ENCODE peak calls at places on chromosome 1, in six cellular contexts. One of them, this sample, is unnamed.

GRCh38 chr1:247054992-247055415 is 23.6 kb downstream of the ZNF670 start:
- DNase-seq in H1: no peak
- DNase-seq in SK-N-SH: no peak
- DNase-seq in HepG2: peak
- DNase-seq in GM12878: no peak
- DNase-seq in K562: no peak
- DNase-seq in this sample: no peak

GRCh38 chr1:17875171-17875881 is 120.2 kb downstream of the ACTL8 start:
- DNase-seq in H1: no peak
- DNase-seq in HepG2: no peak
- DNase-seq in GM12878: no peak
- DNase-seq in SK-N-SH: no peak
- DNase-seq in K562: no peak
- DNase-seq in this sample: no peak

GRCh38 chr1:109307363-109308021 is 681 bp upstream of the MYBPHL start:
- DNase-seq in HepG2: peak
- DNase-seq in H1: no peak
- DNase-seq in SK-N-SH: no peak
- DNase-seq in GM12878: no peak
- DNase-seq in K562: no peak
- DNase-seq in this sample: no peak

GRCh38 chr1:101217148-101217547 is 19.7 kb upstream of the S1PR1 start:
- DNase-seq in SK-N-SH: no peak
- DNase-seq in HepG2: no peak
- DNase-seq in K562: no peak
- DNase-seq in GM12878: no peak
- DNase-seq in H1: no peak
- DNase-seq in this sample: no peak

GRCh38 chr1:13807213-13807612 is 107.2 kb downstream of the PRDM2 start:
- DNase-seq in GM12878: no peak
- DNase-seq in SK-N-SH: peak
- DNase-seq in H1: peak
- DNase-seq in K562: peak
- DNase-seq in HepG2: peak
- DNase-seq in this sample: peak

GRCh38 chr1:56417636-56418035 is 161.7 kb downstream of the PLPP3 start:
- DNase-seq in K562: no peak
- DNase-seq in H1: no peak
- DNase-seq in HepG2: no peak
- DNase-seq in GM12878: no peak
- DNase-seq in SK-N-SH: no peak
- DNase-seq in this sample: no peak

GRCh38 chr1:39167632-39168209 is 36.8 kb upstream of the MACF1 start:
- DNase-seq in GM12878: no peak
- DNase-seq in K562: peak
- DNase-seq in SK-N-SH: no peak
- DNase-seq in H1: no peak
- DNase-seq in HepG2: peak
- DNase-seq in this sample: no peak

GRCh38 chr1:147105909-147106308 is 66.4 kb downstream of the PRKAB2 start:
- DNase-seq in SK-N-SH: no peak
- DNase-seq in GM12878: no peak
- DNase-seq in H1: no peak
- DNase-seq in HepG2: no peak
- DNase-seq in K562: no peak
- DNase-seq in this sample: no peak

GRCh38 chr1:6040444-6040843 is 5.2 kb upstream of the KCNAB2 start:
- DNase-seq in SK-N-SH: no peak
- DNase-seq in K562: no peak
- DNase-seq in GM12878: no peak
- DNase-seq in H1: no peak
- DNase-seq in HepG2: no peak
- DNase-seq in this sample: no peak

GRCh38 chr1:25545767-25546166 is 2.4 kb downstream of the LDLRAP1 start:
- DNase-seq in SK-N-SH: no peak
- DNase-seq in HepG2: no peak
- DNase-seq in K562: no peak
- DNase-seq in H1: no peak
- DNase-seq in GM12878: no peak
- DNase-seq in this sample: no peak

GRCh38 chr1:25543425-25544242 is at the start of gene LDLRAP1:
- DNase-seq in H1: peak
- DNase-seq in HepG2: peak
- DNase-seq in SK-N-SH: peak
- DNase-seq in K562: peak
- DNase-seq in GM12878: no peak
- DNase-seq in this sample: no peak

GRCh38 chr1:25544243-25544764 is 898 bp downstream of the LDLRAP1 start:
- DNase-seq in SK-N-SH: no peak
- DNase-seq in GM12878: no peak
- DNase-seq in H1: no peak
- DNase-seq in K562: no peak
- DNase-seq in HepG2: no peak
- DNase-seq in this sample: no peak

GRCh38 chr1:25546193-25546592 is 2.8 kb downstream of the LDLRAP1 start:
- DNase-seq in H1: no peak
- DNase-seq in K562: no peak
- DNase-seq in GM12878: no peak
- DNase-seq in HepG2: no peak
- DNase-seq in SK-N-SH: no peak
- DNase-seq in this sample: no peak

GRCh38 chr1:25544819-25545218 is 1.4 kb downstream of the LDLRAP1 start:
- DNase-seq in H1: no peak
- DNase-seq in SK-N-SH: peak
- DNase-seq in K562: no peak
- DNase-seq in GM12878: no peak
- DNase-seq in HepG2: no peak
- DNase-seq in this sample: no peak
- H3K9ac ChIP-seq in H1: no peak
- H3K9ac ChIP-seq in SK-N-SH: peak
- H3K9ac ChIP-seq in K562: peak
- H3K9ac ChIP-seq in GM12878: peak
- H3K9ac ChIP-seq in HepG2: peak
- H3K9ac ChIP-seq in this sample: peak

GRCh38 chr1:24111264-24111997 is 504 bp downstream of the MYOM3 start:
- DNase-seq in GM12878: no peak
- DNase-seq in HepG2: no peak
- DNase-seq in K562: no peak
- DNase-seq in SK-N-SH: peak
- DNase-seq in H1: no peak
- DNase-seq in this sample: no peak
- TF ChIP-seq SIN3A in GM12878: no peak
- TF ChIP-seq SIN3A in HepG2: no peak
- TF ChIP-seq SIN3A in K562: no peak
- TF ChIP-seq SIN3A in SK-N-SH: no peak
- TF ChIP-seq SIN3A in H1: no peak
- TF ChIP-seq SIN3A in this sample: no peak

GRCh38 chr1:154361357-154361756 is 36.0 kb downstream of the ATP8B2 start:
- DNase-seq in SK-N-SH: no peak
- DNase-seq in HepG2: no peak
- DNase-seq in H1: no peak
- DNase-seq in GM12878: no peak
- DNase-seq in K562: no peak
- DNase-seq in this sample: no peak
- H3K9ac ChIP-seq in SK-N-SH: no peak
- H3K9ac ChIP-seq in HepG2: no peak
- H3K9ac ChIP-seq in H1: no peak
- H3K9ac ChIP-seq in GM12878: no peak
- H3K9ac ChIP-seq in K562: no peak
- H3K9ac ChIP-seq in this sample: no peak

DNA sequence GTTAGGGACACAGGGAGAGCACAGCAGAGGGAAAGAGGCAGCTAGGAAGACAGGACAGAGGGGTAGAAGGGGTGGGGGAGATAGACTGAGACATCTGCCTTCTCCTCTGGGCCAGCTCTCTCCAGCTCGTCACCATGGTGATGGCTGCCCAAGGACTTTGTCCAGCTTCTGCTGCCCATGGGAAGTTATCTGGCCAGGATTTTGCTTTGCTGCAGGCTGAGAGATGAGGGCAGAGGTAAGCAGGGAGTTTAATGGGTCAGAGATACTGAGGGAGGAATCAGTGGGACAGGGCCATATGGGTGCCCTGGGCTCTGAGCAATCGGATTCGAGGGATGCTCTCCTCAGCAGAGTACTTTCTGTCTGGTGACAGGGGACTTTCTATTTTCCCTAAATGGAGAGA is 34.5 kb upstream of the GPR37L1 start:
- DNase-seq in SK-N-SH: peak
- DNase-seq in H1: no peak
- DNase-seq in HepG2: no peak
- DNase-seq in GM12878: no peak
- DNase-seq in K562: no peak
- DNase-seq in this sample: no peak
- TF ChIP-seq SIN3A in SK-N-SH: no peak
- TF ChIP-seq SIN3A in H1: no peak
- TF ChIP-seq SIN3A in HepG2: no peak
- TF ChIP-seq SIN3A in GM12878: no peak
- TF ChIP-seq SIN3A in K562: no peak
- TF ChIP-seq SIN3A in this sample: no peak

DNA sequence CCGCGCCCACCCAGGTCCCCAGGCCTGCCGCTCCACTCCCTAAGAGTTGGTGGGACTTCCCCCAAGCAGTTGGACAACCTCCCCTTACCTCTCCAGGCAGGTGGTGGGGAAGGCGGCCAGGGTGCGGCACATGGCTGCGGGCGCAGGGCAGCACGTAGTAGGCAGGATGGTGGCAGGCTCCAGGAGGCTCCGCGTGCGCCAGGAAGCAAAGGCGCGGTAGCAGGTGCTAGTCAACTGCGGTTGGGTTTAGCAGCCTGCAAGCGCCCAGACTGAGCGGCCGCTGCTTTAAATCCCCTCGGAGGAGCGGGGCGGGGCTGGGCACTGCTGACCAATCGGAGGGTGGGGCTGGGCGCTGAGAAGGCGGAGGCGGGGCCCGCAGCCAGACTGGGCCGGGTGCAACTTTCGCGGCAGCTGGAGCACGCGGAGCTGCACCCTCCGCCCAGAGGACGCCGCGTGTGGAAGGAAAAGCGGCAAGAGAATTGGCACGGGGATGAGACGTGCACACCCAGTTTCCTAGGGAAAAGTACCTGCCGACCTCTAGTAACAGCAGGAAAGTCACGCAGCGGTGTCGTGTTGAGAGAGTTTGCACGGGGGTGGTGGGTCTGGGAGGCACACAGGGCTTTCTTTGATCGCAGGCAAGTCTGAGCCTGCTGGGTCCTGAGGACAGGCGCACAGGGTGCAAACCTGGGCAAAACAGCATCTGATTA is at the start of gene RGS16:
- DNase-seq in H1: peak
- DNase-seq in HepG2: no peak
- DNase-seq in GM12878: peak
- DNase-seq in K562: peak
- DNase-seq in SK-N-SH: peak
- DNase-seq in this sample: peak
- H3K9ac ChIP-seq in H1: peak
- H3K9ac ChIP-seq in HepG2: no peak
- H3K9ac ChIP-seq in GM12878: peak
- H3K9ac ChIP-seq in K562: peak
- H3K9ac ChIP-seq in SK-N-SH: no peak
- H3K9ac ChIP-seq in this sample: peak